ENCODE peak calls at places on chromosomes 6 and 20, in six cellular contexts. R is nephron progenitor cell, S is astrocyte of the spinal cord, F is colonic mucosa, G is uterus, Q is OCI-LY7. B is an unnamed sample.

GRCh38 chr6:31908791-31909190 is 6.9 kb upstream of the ZBTB12 start:
- DNase-seq in F (no peak), S (peak), Q (no peak), G (no peak), R (no peak), B (peak)

GRCh38 chr20:23326774-23327173 is 23.8 kb upstream of the NXT1 start:
- DNase-seq in S (no peak), F (no peak), G (no peak), R (no peak), Q (no peak), B (no peak)

GRCh38 chr6:129920103-129920798 is 59.1 kb upstream of the TMEM244 start:
- DNase-seq in F (peak), G (no peak), S (peak), Q (no peak), R (no peak), B (no peak)

GRCh38 chr20:43893930-43894329 is 20.7 kb upstream of the TOX2 start:
- DNase-seq in S (no peak), F (no peak), R (no peak), G (no peak), Q (no peak), B (no peak)

GRCh38 chr6:48664850-48665249 is 553.9 kb upstream of the PTCHD4 start:
- DNase-seq in Q (no peak), G (no peak), F (no peak), R (no peak), S (peak), B (no peak)

GRCh38 chr6:112237644-112238043 is 16.7 kb downstream of the LAMA4 start:
- DNase-seq in S (peak), R (no peak), F (peak), G (peak), Q (no peak), B (no peak)

GRCh38 chr6:107361568-107362270 is 97.6 kb downstream of the PDSS2 start:
- DNase-seq in R (no peak), F (no peak), G (no peak), S (peak), Q (no peak), B (no peak)

GRCh38 chr6:165308926-165309731 is at the start of gene C6orf118:
- DNase-seq in Q (no peak), S (peak), R (peak), F (no peak), G (no peak), B (no peak)

GRCh38 chr6:134007077-134007476 is 45.3 kb downstream of the SLC2A12 start:
- DNase-seq in F (peak), Q (no peak), S (no peak), G (no peak), R (no peak), B (no peak)

GRCh38 chr20:63552481-63553249 is 1.3 kb upstream of the FNDC11 start:
- DNase-seq in Q (peak), R (no peak), F (no peak), S (no peak), G (no peak), B (no peak)

GRCh38 chr6:70709826-70710225 is 42.1 kb downstream of the SMAP1 start:
- DNase-seq in R (no peak), G (no peak), F (no peak), S (peak), Q (no peak), B (no peak)

GRCh38 chr6:37435816-37436215 is 2.8 kb downstream of the CMTR1 start:
- DNase-seq in F (no peak), S (peak), G (no peak), R (no peak), Q (peak), B (no peak)
- TF ChIP-seq CTCF in F (no peak), S (peak), G (no peak), R (no peak), Q (peak), B (no peak)

DNA sequence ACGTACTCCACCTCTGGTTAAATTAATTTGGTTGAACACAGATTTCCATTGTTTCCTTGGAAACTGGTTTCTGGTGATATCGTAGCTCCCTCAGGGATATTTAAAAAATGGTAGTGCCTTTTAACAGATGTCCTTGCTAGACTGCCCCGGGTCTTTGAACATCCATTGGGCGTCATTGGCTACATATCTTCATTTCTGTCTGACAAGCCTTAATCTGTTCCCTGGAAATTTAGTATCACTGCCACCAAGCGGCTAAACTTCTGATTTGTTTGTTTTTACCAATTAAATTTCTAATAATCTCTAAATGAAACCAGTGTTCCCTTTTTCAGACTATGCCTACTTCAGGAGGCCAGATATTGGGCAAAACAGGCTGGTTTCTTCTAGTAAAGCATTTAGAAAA is 249.3 kb downstream of the ZFAND3 start:
- DNase-seq in S (no peak), R (no peak), F (no peak), Q (no peak), G (no peak), B (no peak)
- TF ChIP-seq CTCF in S (no peak), R (no peak), F (no peak), Q (no peak), G (peak), B (no peak)

DNA sequence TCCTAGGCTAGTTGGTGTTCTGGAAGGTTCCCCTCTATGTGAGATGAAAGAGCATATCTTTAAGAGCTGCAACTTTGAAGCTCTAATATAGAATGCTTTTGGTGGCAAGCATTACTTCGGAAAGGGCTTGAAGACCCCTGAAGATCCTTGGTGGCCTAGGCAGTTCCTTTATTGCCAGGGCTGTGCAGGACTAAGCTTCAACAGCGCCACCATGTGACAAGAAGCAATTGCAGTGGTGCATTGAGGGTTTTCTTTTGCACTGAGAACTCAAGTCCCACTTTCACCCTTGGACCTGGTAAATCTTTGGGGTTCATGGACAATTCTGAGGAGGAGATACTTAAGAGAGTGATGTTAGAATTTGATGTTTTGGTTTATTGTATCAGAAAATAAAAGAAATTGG is 237.4 kb upstream of the GMDS start:
- DNase-seq in S (no peak), F (no peak), R (no peak), G (no peak), Q (peak), B (no peak)
- TF ChIP-seq CTCF in S (peak), F (no peak), R (no peak), G (no peak), Q (peak), B (no peak)

GRCh38 chr6:79810153-79810806 is 137.1 kb downstream of the ELOVL4 start:
- DNase-seq in R (peak), G (no peak), F (no peak), S (no peak), Q (no peak), B (no peak)
- TF ChIP-seq CTCF in R (no peak), G (no peak), F (no peak), S (no peak), Q (no peak), B (no peak)

DNA sequence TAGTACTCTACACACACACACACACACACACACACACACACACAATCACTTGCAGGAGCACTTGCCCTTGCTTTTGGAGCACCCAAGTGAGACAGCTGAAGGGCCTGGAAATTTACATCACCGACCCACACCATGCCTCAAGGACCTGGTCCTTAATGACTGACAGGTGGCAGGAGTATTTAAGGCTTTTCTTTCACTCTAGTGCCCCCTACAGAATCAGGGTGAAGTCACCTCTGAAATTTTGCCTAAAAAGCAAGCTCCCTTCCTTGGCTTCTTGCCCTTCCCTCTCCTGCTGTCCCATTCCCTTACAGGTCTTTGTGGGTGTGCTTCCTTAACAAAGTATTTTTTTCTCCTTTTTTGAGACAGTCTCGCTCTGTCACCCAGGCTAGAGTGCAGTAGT is 353.5 kb upstream of the IRAK1BP1 start:
- DNase-seq in Q (peak), R (no peak), S (no peak), F (no peak), G (no peak), B (peak)
- TF ChIP-seq CTCF in Q (peak), R (no peak), S (no peak), F (no peak), G (no peak), B (no peak)

GRCh38 chr6:118569498-118569897 is 21.4 kb downstream of the PLN start:
- DNase-seq in R (no peak), G (no peak), S (no peak), F (no peak), Q (no peak), B (no peak)

GRCh38 chr6:118567974-118568373 is 19.9 kb downstream of the PLN start:
- DNase-seq in Q (no peak), R (no peak), S (no peak), G (no peak), F (no peak), B (no peak)

GRCh38 chr6:118562959-118563358 is 14.9 kb downstream of the PLN start:
- DNase-seq in Q (no peak), R (no peak), S (peak), G (no peak), F (no peak), B (no peak)

GRCh38 chr6:118562248-118562647 is 14.2 kb downstream of the PLN start:
- DNase-seq in S (no peak), G (no peak), R (no peak), F (no peak), Q (no peak), B (no peak)

DNA sequence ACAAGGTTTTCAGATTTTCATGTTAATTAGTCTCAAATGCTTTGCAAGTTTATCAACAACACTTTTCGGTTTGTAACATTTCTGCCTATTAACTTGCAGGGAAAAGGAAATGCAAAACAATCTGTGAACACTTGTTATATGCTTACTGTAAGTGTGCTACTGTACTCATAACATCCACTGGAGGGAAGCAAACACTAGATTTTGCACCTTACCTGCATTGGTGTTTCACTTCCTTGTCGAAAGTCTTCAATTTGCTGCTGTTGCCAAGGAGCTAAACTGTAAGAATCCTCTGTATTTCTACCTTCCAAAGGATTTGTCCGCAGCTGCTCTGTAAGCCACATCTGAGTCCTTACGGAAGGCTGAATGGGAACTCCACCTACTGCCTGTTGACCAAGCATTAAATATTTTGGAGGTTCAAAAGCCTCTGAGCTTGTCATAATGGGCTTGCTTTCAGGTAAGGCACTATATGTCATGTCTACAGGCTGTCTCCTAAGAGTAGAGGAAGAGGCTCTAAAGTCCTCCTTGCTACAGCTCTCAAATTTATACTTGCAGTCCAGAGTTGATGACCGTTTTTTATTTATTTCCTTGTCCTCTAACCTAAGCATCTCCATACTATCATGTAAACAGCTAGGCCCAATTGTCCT is 17.3 kb downstream of the PLN start:
- DNase-seq in G (no peak), S (no peak), F (no peak), R (no peak), Q (peak), B (peak)
- TF ChIP-seq CTCF in G (no peak), S (peak), F (peak), R (no peak), Q (peak), B (peak)